ENCODE peak calls at places on chromosomes 3 and 15, in four cellular contexts. W is T-helper 9 cell, E is lower leg skin, P is MM.1S. Z is an unnamed sample.

GRCh38 chr3:84881288-84881687 is 77.5 kb upstream of the CADM2 start:
- DNase-seq in W (no peak), P (no peak), E (no peak), Z (no peak)

GRCh38 chr15:74995779-74996765 is 709 bp downstream of the SCAMP5 start:
- DNase-seq in P (no peak), W (no peak), E (no peak), Z (no peak)

GRCh38 chr15:71426792-71427191 is 311.5 kb downstream of the THSD4 start:
- DNase-seq in W (no peak), P (no peak), E (no peak), Z (no peak)

GRCh38 chr15:57354436-57355123 is 21.7 kb upstream of the CGNL1 start:
- DNase-seq in P (no peak), E (no peak), W (no peak), Z (no peak)

GRCh38 chr3:159814161-159814560 is 174.5 kb upstream of the IL12A start:
- DNase-seq in P (peak; percentile 78), E (no peak), W (no peak), Z (peak; percentile 59)

GRCh38 chr3:120202363-120202762 is 82.7 kb downstream of the GPR156 start:
- DNase-seq in W (no peak), P (no peak), E (no peak), Z (no peak)

GRCh38 chr3:147120029-147120428 is 286.3 kb downstream of the ZIC4 start:
- DNase-seq in E (no peak), W (no peak), P (peak; percentile 33), Z (peak; percentile 18)

GRCh38 chr15:77044228-77045042 is 26.5 kb downstream of the TSPAN3 start:
- DNase-seq in E (no peak), W (no peak), P (no peak), Z (no peak)

Z was measured in dermis microvascular lymphatic vessel endothelial cell.